ENCODE peak calls at places on chromosomes 12 and 14, in four cellular contexts. S, Y, J and T are unnamed samples.

GRCh38 chr12:2482938-2483337 is 311.8 kb upstream of the FKBP4 start:
- DNase-seq in S (no peak), J (no peak), Y (no peak), T (no peak)

GRCh38 chr14:23154876-23155587 is 28.4 kb downstream of the SLC7A8 start:
- DNase-seq in S (no peak), J (peak; percentile 70), Y (peak; percentile 80), T (no peak)

GRCh38 chr12:130202201-130202600 is 39.9 kb downstream of the FZD10 start:
- DNase-seq in Y (no peak), J (no peak), S (no peak), T (no peak)

GRCh38 chr12:125683748-125684381 is 618.6 kb downstream of the AACS start:
- DNase-seq in J (no peak), S (no peak), Y (no peak), T (no peak)

GRCh38 chr14:105398044-105398725 is at the start of gene TEX22:
- DNase-seq in Y (peak; percentile 93), J (no peak), S (peak; percentile 84), T (peak; percentile 48)

GRCh38 chr12:47273191-47273626 is 193.4 kb upstream of the AMIGO2 start:
- DNase-seq in J (no peak), S (no peak), Y (no peak), T (no peak)

GRCh38 chr12:19440019-19440858 is 947 bp downstream of the AEBP2 start:
- DNase-seq in S (peak; percentile 48), J (no peak), Y (peak; percentile 45), T (peak; percentile 27)

GRCh38 chr14:30252800-30253425 is 306.0 kb upstream of the G2E3 start:
- DNase-seq in Y (no peak), J (no peak), S (no peak), T (no peak)

GRCh38 chr14:96060161-96060933 is 21.2 kb downstream of the C14orf132 start:
- DNase-seq in Y (no peak), J (no peak), S (no peak), T (no peak)

GRCh38 chr14:51750542-51750941 is 98.8 kb downstream of the FRMD6 start:
- DNase-seq in J (no peak), Y (no peak), S (no peak), T (no peak)

GRCh38 chr14:74348735-74349463 is 628 bp downstream of the VRTN start:
- DNase-seq in J (no peak), Y (no peak), S (no peak), T (no peak)

GRCh38 chr14:47490353-47490752 is 185.1 kb downstream of the MDGA2 start:
- DNase-seq in S (no peak), J (no peak), Y (no peak), T (no peak)

GRCh38 chr12:132235116-132235820 is 91.0 kb downstream of the NOC4L start:
- DNase-seq in Y (no peak), S (no peak), J (no peak), T (no peak)

GRCh38 chr12:58954002-58954401 is 33.7 kb upstream of the LRIG3 start:
- DNase-seq in J (no peak), Y (no peak), S (no peak), T (no peak)

GRCh38 chr12:58955849-58956248 is 35.5 kb upstream of the LRIG3 start:
- DNase-seq in S (no peak), Y (no peak), J (no peak), T (no peak)

GRCh38 chr12:58950739-58951100 is 30.4 kb upstream of the LRIG3 start:
- DNase-seq in Y (no peak), S (no peak), J (no peak), T (no peak)
- H3K4me3 ChIP-seq in Y (no peak overlapping the region), S (no peak overlapping the region), J (no peak overlapping the region), T (no peak overlapping the region)

GRCh38 chr12:109716512-109717389 is 3.1 kb downstream of the FAM222A start:
- DNase-seq in S (no peak), Y (peak; percentile 30), J (no peak), T (no peak)

GRCh38 chr12:109714913-109715244 is 1.3 kb downstream of the FAM222A start:
- DNase-seq in S (no peak), J (no peak), Y (no peak), T (no peak)

GRCh38 chr12:109716092-109716479 is 2.5 kb downstream of the FAM222A start:
- DNase-seq in J (no peak), S (no peak), Y (no peak), T (no peak)

GRCh38 chr12:109714141-109714912 is 702 bp downstream of the FAM222A start:
- DNase-seq in S (peak; percentile 64), Y (peak; percentile 73), J (no peak), T (no peak)

GRCh38 chr12:109715310-109716091 is 1.9 kb downstream of the FAM222A start:
- DNase-seq in S (no peak), Y (peak; percentile 29), J (no peak), T (no peak)
- H3K4me3 ChIP-seq in S (no peak overlapping the region), Y (peak overlapping the region; percentile 84), J (no peak overlapping the region), T (no peak overlapping the region)

GRCh38 chr12:103198499-103198898 is 241.0 kb downstream of the ASCL1 start:
- DNase-seq in S (no peak), J (no peak), Y (no peak), T (no peak)
- H3K4me3 ChIP-seq in S (no peak overlapping the region), J (no peak overlapping the region), Y (no peak overlapping the region), T (no peak overlapping the region)

GRCh38 chr12:57738661-57739237 is at the start of gene AGAP2:
- DNase-seq in Y (no peak), J (no peak), S (no peak), T (no peak)

GRCh38 chr12:57739914-57740538 is 1.5 kb upstream of the AGAP2 start:
- DNase-seq in S (no peak), J (no peak), Y (no peak), T (no peak)

GRCh38 chr12:57739387-57739786 is 845 bp upstream of the AGAP2 start:
- DNase-seq in J (no peak), S (no peak), Y (no peak), T (no peak)

GRCh38 chr12:57741413-57741789 is 2.9 kb upstream of the AGAP2 start:
- DNase-seq in Y (no peak), J (no peak), S (no peak), T (no peak)

DNA sequence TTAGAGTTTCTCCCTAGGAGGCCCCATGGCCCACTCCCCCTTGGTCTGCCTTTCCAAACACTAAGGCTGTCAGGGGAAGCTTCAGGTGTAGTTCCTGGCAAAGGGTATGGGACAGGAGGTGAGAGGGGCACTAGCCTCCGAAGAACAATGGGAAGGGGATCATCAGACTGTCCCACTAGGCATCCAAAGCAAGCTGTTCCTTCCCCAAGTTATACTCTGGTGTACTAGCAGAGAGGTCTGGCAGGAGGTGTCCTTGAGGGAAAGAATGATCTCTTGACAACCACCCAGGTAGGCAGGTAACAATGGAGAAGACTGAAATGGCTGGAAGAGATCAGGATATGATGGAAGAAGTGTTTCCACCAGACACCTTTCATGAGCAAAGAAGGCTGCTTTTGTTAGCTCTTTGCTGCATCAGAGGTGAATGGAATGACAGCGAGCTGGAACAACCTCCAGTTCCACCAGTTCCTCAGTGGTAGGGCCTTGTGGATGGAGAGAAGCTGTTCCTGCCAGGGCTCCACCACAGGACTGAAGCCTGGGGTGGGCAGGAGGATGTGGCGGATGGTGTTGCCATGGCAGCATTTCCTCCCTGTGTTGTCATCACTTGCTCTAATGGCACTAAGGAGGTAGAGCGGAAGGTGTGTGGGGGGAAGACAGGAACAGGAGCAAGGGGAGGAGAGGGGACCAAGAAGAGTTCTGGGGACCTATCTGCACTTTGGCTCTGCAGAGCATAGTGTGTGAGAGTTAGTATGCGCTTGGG is 2.3 kb upstream of the AGAP2 start:
- DNase-seq in J (peak; percentile 40), S (peak; percentile 88), Y (no peak), T (peak; percentile 46)
- H3K4me3 ChIP-seq in J (no peak overlapping the region), S (peak overlapping the region; percentile 99), Y (peak overlapping the region; percentile 68), T (peak overlapping the region; percentile 62)

GRCh38 chr12:56488041-56488955 is at the start of gene GLS2:
- DNase-seq in S (peak; percentile 77), Y (peak; percentile 67), J (no peak), T (peak; percentile 46)
- H3K4me3 ChIP-seq in S (peak within 1 kb of the TSS; percentile 37), Y (peak within 1 kb of the TSS; percentile 77), J (peak within 1 kb of the TSS; percentile 54), T (peak within 1 kb of the TSS; percentile 53)

GRCh38 chr12:115451785-115452736 is 768.1 kb upstream of the TBX3 start:
- DNase-seq in J (no peak), S (no peak), Y (peak; percentile 59), T (no peak)
- H3K4me3 ChIP-seq in J (peak overlapping the region; percentile 45), S (no peak overlapping the region), Y (peak overlapping the region; percentile 60), T (peak overlapping the region; percentile 15)

GRCh38 chr12:116928504-116928903 is 17.8 kb downstream of the FBXW8 start:
- DNase-seq in Y (no peak), J (no peak), S (no peak), T (no peak)

GRCh38 chr12:116922194-116922897 is 11.6 kb downstream of the FBXW8 start:
- DNase-seq in J (no peak), Y (no peak), S (peak; percentile 21), T (peak; percentile 65)

GRCh38 chr12:116926283-116927243 is 15.8 kb downstream of the FBXW8 start:
- DNase-seq in J (no peak), Y (no peak), S (no peak), T (no peak)

GRCh38 chr12:116927244-116927940 is 16.6 kb downstream of the FBXW8 start:
- DNase-seq in Y (no peak), J (no peak), S (no peak), T (no peak)

GRCh38 chr12:116924558-116925453 is 14.1 kb downstream of the FBXW8 start:
- DNase-seq in Y (no peak), J (no peak), S (peak; percentile 89), T (peak; percentile 62)
- H3K4me3 ChIP-seq in Y (no peak overlapping the region), J (no peak overlapping the region), S (peak overlapping the region; percentile 75), T (no peak overlapping the region)

GRCh38 chr12:108837680-108838079 is 19.7 kb downstream of the SSH1 start:
- DNase-seq in J (no peak), S (no peak), Y (no peak), T (no peak)
- H3K4me3 ChIP-seq in J (no peak overlapping the region), S (peak overlapping the region; percentile 45), Y (no peak overlapping the region), T (no peak overlapping the region)

GRCh38 chr14:31884238-31884637 is 192.9 kb upstream of the ARHGAP5 start:
- DNase-seq in S (no peak), J (no peak), Y (no peak), T (no peak)

GRCh38 chr14:31887929-31888580 is 189.0 kb upstream of the ARHGAP5 start:
- DNase-seq in J (no peak), S (no peak), Y (no peak), T (no peak)

GRCh38 chr14:31886161-31886835 is 190.8 kb upstream of the ARHGAP5 start:
- DNase-seq in S (no peak), J (no peak), Y (no peak), T (no peak)

GRCh38 chr14:31881531-31882310 is 195.4 kb upstream of the ARHGAP5 start:
- DNase-seq in Y (no peak), S (no peak), J (no peak), T (no peak)

GRCh38 chr14:31884776-31885379 is 192.2 kb upstream of the ARHGAP5 start:
- DNase-seq in J (no peak), S (no peak), Y (no peak), T (no peak)
- H3K4me3 ChIP-seq in J (no peak overlapping the region), S (no peak overlapping the region), Y (no peak overlapping the region), T (no peak overlapping the region)